ENCODE peak calls at places on chromosomes 3 and 15, in seven cellular contexts. V, S, C, H, W, E and F are unnamed samples.
A peak's percentile ranks its signal among the peaks of the same experiment; 100 is the strongest.

GRCh38 chr15:69031013-69032001 is 16.8 kb downstream of the NOX5 start:
- DNase-seq in W (peak; percentile 86), S (no peak), E (peak; percentile 39), V (peak; percentile 10), H (peak; percentile 39), C (no peak), F (peak; percentile 68)

GRCh38 chr3:149468504-149469212 is 5.8 kb upstream of the TM4SF4 start:
- DNase-seq in V (no peak), W (no peak), H (no peak), C (no peak), S (no peak), E (no peak), F (no peak)

GRCh38 chr3:13829311-13829710 is 50.6 kb downstream of the WNT7A start:
- DNase-seq in W (no peak), H (no peak), C (no peak), V (no peak), S (no peak), E (no peak), F (no peak)

GRCh38 chr3:156304406-156304805 is 184.0 kb downstream of the KCNAB1 start:
- DNase-seq in C (peak; percentile 36), S (no peak), E (peak; percentile 71), W (no peak), V (no peak), H (no peak), F (no peak)

GRCh38 chr3:146750196-146750595 is 145.1 kb upstream of the PLSCR5 start:
- DNase-seq in V (no peak), S (no peak), W (no peak), C (no peak), H (no peak), E (peak; percentile 60), F (no peak)

GRCh38 chr3:414063-414462 is 217.5 kb downstream of the CHL1 start:
- DNase-seq in W (no peak), C (no peak), H (peak; percentile 17), S (no peak), V (no peak), E (peak; percentile 19), F (no peak)

GRCh38 chr3:195388380-195388779 is 54.4 kb downstream of the ACAP2 start:
- DNase-seq in E (no peak), S (no peak), H (peak; percentile 20), C (no peak), W (no peak), V (no peak), F (no peak)

GRCh38 chr3:49879721-49880120 is 10.0 kb upstream of the CAMKV start:
- DNase-seq in H (no peak), V (no peak), E (no peak), S (no peak), W (no peak), C (no peak), F (no peak)

GRCh38 chr3:30353711-30354467 is 252.5 kb upstream of the TGFBR2 start:
- DNase-seq in H (no peak), V (no peak), S (no peak), C (no peak), E (no peak), W (no peak), F (no peak)

GRCh38 chr15:69713726-69714559 is 261.3 kb downstream of the RPLP1 start:
- DNase-seq in C (no peak), V (peak; percentile 46), E (no peak), W (no peak), H (no peak), S (no peak), F (peak; percentile 86)

GRCh38 chr3:45087155-45087554 is 59.0 kb downstream of the CDCP1 start:
- DNase-seq in E (peak; percentile 65), S (no peak), W (no peak), V (no peak), H (no peak), C (no peak), F (no peak)

GRCh38 chr3:102060814-102061213 is 211.5 kb downstream of the NFKBIZ start:
- DNase-seq in C (no peak), V (no peak), S (no peak), W (no peak), E (no peak), H (no peak), F (no peak)

GRCh38 chr3:187954486-187955075 is 199.4 kb upstream of the LPP start:
- DNase-seq in E (peak; percentile 63), H (no peak), S (no peak), V (no peak), C (no peak), W (no peak), F (peak; percentile 93)

GRCh38 chr3:8450618-8451017 is 51.0 kb upstream of the LMCD1 start:
- DNase-seq in W (no peak), E (peak; percentile 32), H (no peak), S (no peak), V (no peak), C (no peak), F (no peak)

GRCh38 chr3:13229291-13229949 is 156.2 kb upstream of the IQSEC1 start:
- DNase-seq in S (no peak), H (peak; percentile 32), E (peak; percentile 14), V (no peak), W (peak; percentile 87), C (no peak), F (peak; percentile 81)

GRCh38 chr3:161913786-161914389 is 417.3 kb downstream of the OTOL1 start:
- DNase-seq in S (no peak), W (no peak), E (peak; percentile 55), V (no peak), H (no peak), C (no peak), F (no peak)

GRCh38 chr3:46025139-46025538 is 2.1 kb downstream of the XCR1 start:
- DNase-seq in H (no peak), V (no peak), E (no peak), S (no peak), C (no peak), W (no peak), F (no peak)

GRCh38 chr15:58731756-58732535 is 17.6 kb downstream of the ADAM10 start:
- DNase-seq in H (peak; percentile 54), V (no peak), C (no peak), E (peak; percentile 72), S (no peak), W (no peak), F (peak; percentile 44)

GRCh38 chr3:178140491-178140890 is 395.7 kb upstream of the KCNMB2 start:
- DNase-seq in E (peak; percentile 58), W (no peak), C (peak; percentile 71), S (no peak), H (no peak), V (no peak), F (peak; percentile 74)

GRCh38 chr3:111315911-111316310 is 226.1 kb upstream of the CD96 start:
- DNase-seq in E (peak; percentile 47), W (no peak), S (no peak), H (no peak), V (no peak), C (no peak), F (peak; percentile 41)

GRCh38 chr3:133479401-133479800 is 79.5 kb downstream of the BFSP2 start:
- DNase-seq in S (no peak), E (no peak), V (no peak), H (no peak), W (no peak), C (no peak), F (no peak)